ENCODE peak calls at places on chromosomes 4 and X, in ten cellular contexts. S is memory B cell; K is activated naive CD4-positive, alpha-beta T cell treated with anti-CD3 and anti-CD28 coated beads, Interleukin-2, amount 50 U/mL, for 72 hours; C is left cardiac atrium; W is anterior cingulate cortex; V is activated CD4-positive, alpha-beta T cell treated with anti-CD3 and anti-CD28 coated beads, Interleukin-2, amount 50 U/mL, for 1 hour; H is NCI-H345; I is activated CD4-positive, CD25-positive, alpha-beta regulatory T cell; M is HEK293T; O is transverse colon. D is an unnamed sample.
A peak's percentile ranks its signal among the peaks of the same experiment; 100 is the strongest.

GRCh38 chr4:140300271-140300970 is 73.0 kb upstream of the SCOC start:
- DNase-seq in O (no peak), C (no peak), I (no peak), V (no peak), H (peak; percentile 6), S (no peak), M (no peak), W (no peak), K (no peak), D (peak; percentile 14)

GRCh38 chrX:71945435-71945834 is 34.8 kb downstream of the NHSL2 start:
- DNase-seq in H (no peak), W (no peak), C (no peak), O (no peak), S (no peak), V (no peak), I (no peak), M (no peak), K (no peak), D (no peak)

GRCh38 chrX:78064152-78064551 is 39.9 kb upstream of the PGK1 start:
- DNase-seq in S (no peak), I (no peak), O (no peak), K (no peak), H (no peak), M (no peak), V (no peak), C (no peak), W (no peak), D (no peak)

GRCh38 chr4:8167815-8168214 is 9.2 kb upstream of the ABLIM2 start:
- DNase-seq in H (no peak), V (no peak), M (no peak), I (no peak), K (no peak), C (no peak), O (no peak), W (no peak), S (no peak), D (no peak)

GRCh38 chrX:40504801-40505605 is 75.8 kb upstream of the ATP6AP2 start:
- DNase-seq in V (no peak), I (no peak), M (no peak), S (no peak), K (no peak), W (no peak), O (no peak), C (no peak), H (no peak), D (peak; percentile 56)

GRCh38 chr4:133149932-133150642 is 993 bp downstream of the PCDH10 start:
- DNase-seq in W (no peak), K (no peak), S (no peak), V (no peak), C (no peak), O (no peak), M (no peak), I (no peak), H (peak; percentile 45), D (peak; percentile 27)

GRCh38 chr4:144353240-144353639 is 212.7 kb upstream of the GYPA start:
- DNase-seq in H (no peak), K (no peak), I (no peak), V (no peak), S (no peak), M (no peak), O (no peak), C (no peak), W (no peak), D (no peak)

GRCh38 chr4:77581724-77582123 is 23.9 kb upstream of the CXCL13 start:
- DNase-seq in I (no peak), O (no peak), C (no peak), M (no peak), K (no peak), S (no peak), H (no peak), V (no peak), W (no peak), D (no peak)

GRCh38 chr4:158280856-158281255 is 70.6 kb downstream of the TMEM144 start:
- DNase-seq in W (no peak), M (no peak), K (no peak), V (no peak), H (no peak), O (no peak), S (no peak), I (no peak), C (no peak), D (no peak)

GRCh38 chr4:6280365-6280996 is 10.8 kb downstream of the WFS1 start:
- DNase-seq in W (no peak), V (no peak), I (no peak), H (no peak), O (no peak), K (no peak), M (no peak), C (no peak), S (no peak), D (no peak)

GRCh38 chrX:67780694-67781109 is 236.9 kb downstream of the AR start:
- DNase-seq in S (no peak), C (peak; percentile 87), K (no peak), I (no peak), O (peak; percentile 27), M (no peak), V (no peak), H (no peak), W (no peak), D (peak; percentile 60)

GRCh38 chr4:13088726-13089658 is 395.1 kb downstream of the RAB28 start:
- DNase-seq in V (no peak), H (no peak), W (no peak), M (no peak), C (no peak), O (no peak), S (no peak), I (no peak), K (no peak), D (no peak)

GRCh38 chr4:121711263-121712000 is 14.7 kb upstream of the ANXA5 start:
- DNase-seq in V (no peak), C (peak; percentile 95), M (peak; percentile 77), I (peak; percentile 1), W (peak; percentile 41), K (peak; percentile 37), O (peak; percentile 73), S (no peak), H (no peak), D (peak; percentile 75)

GRCh38 chrX:136667446-136668168 is 19.6 kb downstream of the CD40LG start:
- DNase-seq in V (no peak), S (no peak), M (no peak), K (no peak), W (no peak), I (no peak), O (no peak), C (no peak), H (no peak), D (no peak)

GRCh38 chr4:16066586-16067128 is 17.2 kb downstream of the PROM1 start:
- DNase-seq in W (no peak), M (no peak), I (no peak), V (no peak), S (no peak), K (no peak), C (no peak), O (no peak), H (no peak), D (no peak)

D was measured in Caki2.